ENCODE peak calls at places on chromosomes 12 and 14, in seven cellular contexts. E is A673, V is uterus, A is testis, W is IMR-90, D is psoas muscle, K is left ventricle myocardium inferior. M is an unnamed sample.

GRCh38 chr14:74848768-74849167 is 27.2 kb downstream of the PROX2 start:
- DNase-seq in E (no peak), V (no peak), A (no peak), W (no peak), D (no peak), K (no peak), M (no peak)

GRCh38 chr12:51055060-51055459 is 6.9 kb downstream of the LETMD1 start:
- DNase-seq in E (no peak), V (no peak), A (no peak), W (no peak), D (no peak), K (no peak), M (no peak)

GRCh38 chr12:39300799-39301198 is 142.1 kb downstream of the KIF21A start:
- DNase-seq in E (no peak), V (no peak), A (no peak), W (no peak), D (no peak), K (no peak), M (no peak)

GRCh38 chr14:92637864-92638263 is 110.6 kb downstream of the LGMN start:
- DNase-seq in E (no peak), V (no peak), A (no peak), W (no peak), D (no peak), K (no peak), M (no peak)

GRCh38 chr12:82994117-82994516 is 307.4 kb downstream of the TMTC2 start:
- DNase-seq in E (no peak), V (no peak), A (no peak), W (no peak), D (no peak), K (no peak), M (no peak)

GRCh38 chr12:52579468-52580450 is 6.1 kb upstream of the KRT74 start:
- DNase-seq in E (no peak), V (no peak), A (no peak), W (no peak), D (no peak), K (no peak), M (no peak)

GRCh38 chr12:27190761-27191160 is 53.3 kb upstream of the STK38L start:
- DNase-seq in E (no peak), V (no peak), A (no peak), W (peak; percentile 88), D (no peak), K (no peak), M (no peak)

GRCh38 chr12:62581288-62582064 is 114.8 kb downstream of the MON2 start:
- DNase-seq in E (peak; percentile 62), V (no peak), A (no peak), W (peak; percentile 73), D (no peak), K (peak; percentile 26), M (no peak)

GRCh38 chr12:18690653-18691052 is 47.2 kb downstream of the PLCZ1 start:
- DNase-seq in E (no peak), V (no peak), A (no peak), W (peak; percentile 98), D (no peak), K (no peak), M (no peak)

GRCh38 chr14:70189678-70190077 is 927 bp upstream of the SLC8A3 start:
- DNase-seq in E (no peak), V (no peak), A (no peak), W (no peak), D (no peak), K (no peak), M (no peak)

GRCh38 chr12:104469523-104469922 is 12.8 kb downstream of the CHST11 start:
- DNase-seq in E (no peak), V (no peak), A (no peak), W (no peak), D (no peak), K (no peak), M (no peak)
- H3K4me1 ChIP-seq in E (no peaks in the 10 kb centered on the region), V (no peaks in the 10 kb centered on the region), A (peaks cover 18% of the 10 kb centered on the region), W (no peaks in the 10 kb centered on the region), D (no peaks in the 10 kb centered on the region), K (peaks cover 4% of the 10 kb centered on the region), M (peaks cover 10% of the 10 kb centered on the region)

DNA sequence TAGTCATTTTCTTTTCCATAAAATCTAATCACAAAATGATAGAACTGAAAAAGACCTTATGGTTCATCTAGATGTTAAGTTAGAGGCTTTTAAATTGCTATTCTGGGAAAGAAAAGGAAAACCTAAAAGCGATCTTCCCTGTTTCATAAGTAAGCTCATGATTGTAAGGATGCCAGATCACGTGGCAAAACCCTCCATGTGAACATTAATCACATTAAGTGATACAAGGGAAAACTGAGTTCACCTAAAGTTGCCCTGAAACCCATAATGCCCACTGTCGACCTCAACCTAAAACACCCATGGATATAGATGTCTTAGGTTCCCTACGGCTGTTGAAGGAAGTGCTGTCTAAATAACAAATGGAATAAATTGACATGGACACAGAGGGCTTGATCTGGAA is 3.0 kb upstream of the STXBP6 start:
- DNase-seq in E (no peak), V (no peak), A (no peak), W (no peak), D (no peak), K (no peak), M (no peak)
- H3K27me3 ChIP-seq in E (peaks cover 66% of the 10 kb centered on the region), V (no peaks in the 10 kb centered on the region), A (no peaks in the 10 kb centered on the region), W (peaks cover 1% of the 10 kb centered on the region), D (no peaks in the 10 kb centered on the region), K (no peaks in the 10 kb centered on the region), M (no peaks in the 10 kb centered on the region)

GRCh38 chr12:66240106-66240820 is 51.2 kb downstream of the IRAK3 start:
- DNase-seq in E (no peak), V (no peak), A (no peak), W (no peak), D (no peak), K (no peak), M (no peak)
- TF ChIP-seq CTCF in E (no peak), V (no peak), A (no peak), W (no peak), D (no peak), K (no peak), M (no peak)

GRCh38 chr12:20757-21156 is 45.8 kb upstream of the IQSEC3 start:
- DNase-seq in E (no peak), V (no peak), A (peak; percentile 6), W (no peak), D (no peak), K (no peak), M (peak; percentile 27)
- H3K4me1 ChIP-seq in E (peaks cover 10% of the 10 kb centered on the region), V (no peaks in the 10 kb centered on the region), A (no peaks in the 10 kb centered on the region), W (no peaks in the 10 kb centered on the region), D (no peaks in the 10 kb centered on the region), K (peaks cover 12% of the 10 kb centered on the region), M (peaks cover 5% of the 10 kb centered on the region)

M was measured in lung.